ENCODE peak calls at places on chromosomes 7 and 10, in five cellular contexts. L is SK-N-SH, J is pancreas, Z is left ventricle myocardium inferior, P is BE2C. R is an unnamed sample.

GRCh38 chr10:87064651-87065050 is 30.0 kb downstream of the GLUD1 start:
- DNase-seq in Z (no peak), J (no peak), P (no peak), L (no peak), R (no peak)

GRCh38 chr10:19954601-19955000 is 138.4 kb downstream of the PLXDC2 start:
- DNase-seq in Z (no peak), P (no peak), J (no peak), L (no peak), R (no peak)

GRCh38 chr7:149050941-149051340 is 22.6 kb upstream of the PDIA4 start:
- DNase-seq in P (no peak), Z (no peak), J (no peak), L (no peak), R (no peak)

GRCh38 chr10:77983384-77984341 is 45.7 kb downstream of the POLR3A start:
- DNase-seq in J (no peak), P (peak; percentile 15), L (peak; percentile 52), Z (no peak), R (no peak)

GRCh38 chr7:128781126-128781525 is 5.5 kb upstream of the OPN1SW start:
- DNase-seq in P (no peak), Z (no peak), J (no peak), L (no peak), R (peak; percentile 64)

GRCh38 chr7:116251675-116252074 is 41.3 kb downstream of the TES start:
- DNase-seq in J (no peak), L (no peak), P (no peak), Z (no peak), R (no peak)

GRCh38 chr7:118304100-118304499 is 79.6 kb downstream of the ANKRD7 start:
- DNase-seq in Z (no peak), P (no peak), J (no peak), L (no peak), R (no peak)

GRCh38 chr7:50851451-50851850 is 68.8 kb upstream of the GRB10 start:
- DNase-seq in L (no peak), J (no peak), Z (no peak), P (no peak), R (no peak)

GRCh38 chr10:51430506-51430905 is 268.9 kb downstream of the CSTF2T start:
- DNase-seq in P (no peak), Z (no peak), L (no peak), J (no peak), R (no peak)

GRCh38 chr10:27513451-27514191 is 9.5 kb downstream of the RAB18 start:
- DNase-seq in L (no peak), J (no peak), Z (no peak), P (no peak), R (no peak)

GRCh38 chr7:41977165-41977651 is 259.8 kb downstream of the GLI3 start:
- DNase-seq in Z (no peak), J (no peak), L (peak; percentile 43), P (no peak), R (no peak)

GRCh38 chr7:28177836-28178235 is 2.8 kb downstream of the JAZF1 start:
- DNase-seq in Z (no peak), L (no peak), P (no peak), J (no peak), R (no peak)

GRCh38 chr7:28179081-28180030 is 1.2 kb downstream of the JAZF1 start:
- DNase-seq in J (peak; percentile 88), L (peak; percentile 96), Z (peak; percentile 85), P (peak; percentile 80), R (peak; percentile 86)

GRCh38 chr7:28180031-28180363 is 598 bp downstream of the JAZF1 start:
- DNase-seq in J (no peak), P (no peak), Z (no peak), L (no peak), R (no peak)

GRCh38 chr7:28176645-28177044 is 4.0 kb downstream of the JAZF1 start:
- DNase-seq in J (no peak), L (no peak), Z (no peak), P (no peak), R (no peak)

DNA sequence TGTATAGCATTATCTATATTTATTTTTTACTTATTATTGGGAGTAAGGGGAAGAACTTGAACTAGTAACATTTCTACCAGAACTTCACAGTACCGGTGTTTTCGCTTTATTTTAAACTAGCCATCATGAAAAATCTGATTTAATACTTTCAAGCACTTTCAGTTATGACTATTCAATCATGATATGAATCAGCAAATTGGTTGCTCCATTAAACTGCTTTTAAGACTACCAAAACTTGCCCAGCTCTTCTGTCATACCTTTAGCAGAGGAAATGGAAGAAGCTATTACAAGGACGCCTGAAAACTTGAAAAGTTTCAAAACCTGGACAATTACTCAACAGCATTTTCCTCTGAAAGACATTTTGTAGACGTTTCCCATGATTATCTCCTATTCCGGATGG is 2.1 kb downstream of the JAZF1 start:
- DNase-seq in J (no peak), L (no peak), P (no peak), Z (no peak), R (no peak)
- H3K4me3 ChIP-seq in J (peak overlapping the region; percentile 64), L (no peak overlapping the region), P (peak overlapping the region; percentile 82), Z (peak overlapping the region; percentile 79), R (peak overlapping the region; percentile 79)

DNA sequence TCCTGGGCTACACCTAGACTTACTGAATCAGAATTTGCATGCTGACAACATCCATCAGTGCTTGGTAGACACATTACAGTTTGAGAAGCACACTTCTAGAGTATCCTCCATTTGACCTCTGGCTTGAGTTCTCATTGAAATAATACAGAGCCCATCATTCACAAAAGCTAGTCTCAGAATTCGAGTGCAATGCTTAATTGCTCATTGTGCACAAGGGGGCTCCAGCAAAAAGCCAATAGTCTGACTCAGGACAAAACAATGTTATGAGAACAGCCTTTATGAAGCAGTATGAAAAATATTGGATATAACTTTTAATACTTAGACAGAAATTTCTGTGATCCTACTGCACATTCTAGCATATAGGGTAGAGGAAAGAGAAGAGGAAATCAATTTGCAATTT is 105.7 kb upstream of the ANK3 start:
- DNase-seq in P (no peak), L (no peak), J (no peak), Z (no peak), R (no peak)
- TF ChIP-seq CTCF in P (no peak), L (peak; percentile 38), J (no peak), Z (no peak), R (no peak)

GRCh38 chr10:113718974-113719822 is 32.3 kb upstream of the PLEKHS1 start:
- DNase-seq in P (no peak), Z (no peak), J (no peak), L (no peak), R (no peak)

GRCh38 chr10:113712755-113713154 is 33.0 kb downstream of the CASP7 start:
- DNase-seq in Z (no peak), L (no peak), J (no peak), P (no peak), R (no peak)

GRCh38 chr10:113720386-113720785 is 31.1 kb upstream of the PLEKHS1 start:
- DNase-seq in Z (no peak), J (no peak), P (no peak), L (no peak), R (no peak)

GRCh38 chr10:113713297-113713982 is 33.7 kb downstream of the CASP7 start:
- DNase-seq in L (no peak), J (no peak), Z (no peak), P (no peak), R (no peak)

DNA sequence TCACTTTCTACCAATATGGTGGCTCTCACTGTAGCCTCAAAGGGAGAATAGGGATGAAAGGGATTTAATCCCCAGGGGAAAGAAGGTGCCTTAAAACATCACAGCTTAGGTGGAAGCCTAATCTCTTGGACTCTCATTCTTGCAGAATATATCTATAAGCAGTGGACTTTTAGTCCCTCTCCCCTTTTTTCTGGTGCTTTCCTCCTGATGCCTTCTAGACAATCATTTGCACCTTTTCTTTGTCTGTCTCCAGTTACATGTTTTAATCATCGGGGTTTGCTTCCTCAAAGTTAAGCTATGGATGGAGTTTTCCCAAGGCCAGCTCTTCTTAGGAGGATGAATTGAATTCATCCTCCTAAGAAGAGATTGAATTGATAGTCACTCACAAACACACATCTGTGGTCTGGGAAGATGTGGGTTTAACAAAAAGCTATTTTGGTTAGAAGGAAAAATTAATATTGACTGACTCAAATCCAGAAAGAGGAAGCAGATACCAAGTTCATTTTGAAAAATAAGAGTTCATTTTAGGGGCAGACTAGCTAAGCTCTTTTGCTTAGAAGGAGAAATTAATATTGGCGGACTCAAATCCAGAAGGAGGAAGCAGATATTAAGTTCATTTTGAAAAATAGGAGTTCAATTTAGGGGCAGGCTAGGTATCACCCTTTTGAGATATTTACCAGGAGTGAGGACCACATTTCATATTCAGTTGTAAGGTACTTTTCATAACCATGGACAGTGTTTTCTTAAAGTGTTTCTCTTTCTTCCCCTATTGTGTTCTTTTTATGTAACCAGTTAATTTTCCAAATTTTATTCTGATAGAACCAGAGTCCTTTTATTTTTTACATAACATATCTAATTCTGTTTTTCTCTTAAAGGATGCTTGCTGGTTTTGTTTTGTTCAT is 35.1 kb upstream of the PLEKHS1 start:
- DNase-seq in L (no peak), P (no peak), J (no peak), Z (no peak), R (no peak)
- H3K4me3 ChIP-seq in L (no peak overlapping the region), P (no peak overlapping the region), J (no peak overlapping the region), Z (no peak overlapping the region), R (no peak overlapping the region)

DNA sequence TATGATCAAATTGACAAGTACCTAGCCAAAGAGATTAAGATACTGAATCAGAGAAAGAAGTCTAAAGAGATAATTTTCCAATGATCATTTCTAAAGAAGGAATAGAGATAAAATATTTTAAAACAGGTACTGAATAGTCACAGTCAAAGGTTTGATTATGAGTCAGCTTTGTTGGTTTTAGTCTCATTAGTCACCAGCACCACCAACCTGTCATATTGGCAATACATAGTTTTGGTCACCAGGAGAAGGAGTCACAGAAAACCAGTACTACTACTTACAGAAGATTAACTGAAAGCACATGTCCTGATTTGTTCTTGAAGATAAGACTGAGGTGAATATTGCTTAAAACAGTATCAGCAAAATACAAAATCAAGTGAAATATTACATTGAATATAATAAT is 34.6 kb downstream of the ZEB1 start:
- DNase-seq in L (no peak), P (no peak), J (no peak), Z (no peak), R (no peak)
- TF ChIP-seq CTCF in L (peak; percentile 18), P (peak; percentile 3), J (no peak), Z (peak; percentile 17), R (peak; percentile 23)

GRCh38 chr7:140200102-140200989 is 23.6 kb upstream of the KDM7A start:
- DNase-seq in J (no peak), P (peak; percentile 57), Z (no peak), L (no peak), R (peak; percentile 37)
- H3K4me3 ChIP-seq in J (no peak overlapping the region), P (peak overlapping the region; percentile 3), Z (no peak overlapping the region), L (no peak overlapping the region), R (no peak overlapping the region)

GRCh38 chr7:20991544-20991943 is 204.9 kb upstream of the SP8 start:
- DNase-seq in Z (no peak), P (no peak), L (no peak), J (no peak), R (no peak)
- TF ChIP-seq CTCF in Z (no peak), P (no peak), L (no peak), J (no peak), R (no peak)

R was measured in psoas muscle.